ENCODE peak calls at places on chromosomes 2 and 18, in eight cellular contexts. L is mucosa of descending colon, W is pancreas, C is IMR-90, F is heart left ventricle, Z is body of pancreas, R is A549, U is AG04449. K is an unnamed sample.

GRCh38 chr2:102506743-102507142 is 33.7 kb downstream of the SLC9A4 start:
- DNase-seq in L (no peak), W (no peak), C (no peak), F (no peak), Z (no peak), R (no peak), U (no peak), K (no peak)

GRCh38 chr2:234991793-234992192 is 40.0 kb downstream of the SH3BP4 start:
- DNase-seq in L (no peak), W (no peak), C (no peak), F (no peak), Z (no peak), R (no peak), U (no peak), K (no peak)

GRCh38 chr2:155442755-155443372 is 744.4 kb downstream of the KCNJ3 start:
- DNase-seq in L (no peak), W (no peak), C (no peak), F (no peak), Z (no peak), R (no peak), U (no peak), K (no peak)

GRCh38 chr2:134362152-134362653 is 108.3 kb downstream of the MGAT5 start:
- DNase-seq in L (no peak), W (no peak), C (no peak), F (no peak), Z (no peak), R (no peak), U (no peak), K (no peak)

GRCh38 chr2:137705296-137705695 is 259.0 kb upstream of the HNMT start:
- DNase-seq in L (no peak), W (no peak), C (no peak), F (no peak), Z (no peak), R (no peak), U (no peak), K (no peak)

GRCh38 chr18:44458777-44459176 is 221.9 kb upstream of the SETBP1 start:
- DNase-seq in L (no peak), W (no peak), C (peak; percentile 32), F (no peak), Z (no peak), R (no peak), U (peak; percentile 58), K (no peak)

GRCh38 chr18:9987931-9988330 is 74.1 kb downstream of the VAPA start:
- DNase-seq in L (no peak), W (peak; percentile 68), C (no peak), F (no peak), Z (peak; percentile 39), R (no peak), U (no peak), K (no peak)

GRCh38 chr2:61640406-61640805 is 102.2 kb upstream of the XPO1 start:
- DNase-seq in L (no peak), W (no peak), C (peak; percentile 10), F (no peak), Z (no peak), R (no peak), U (no peak), K (no peak)

GRCh38 chr2:140242889-140243288 is 1462.7 kb upstream of the NXPH2 start:
- DNase-seq in L (no peak), W (no peak), C (no peak), F (no peak), Z (no peak), R (no peak), U (no peak), K (no peak)

GRCh38 chr18:74310411-74310810 is 5.2 kb upstream of the C18orf63 start:
- DNase-seq in L (peak; percentile 46), W (no peak), C (peak; percentile 60), F (no peak), Z (no peak), R (no peak), U (no peak), K (no peak)

GRCh38 chr18:63887424-63887823 is at the start of gene SERPINB2:
- DNase-seq in L (no peak), W (no peak), C (peak; percentile 41), F (no peak), Z (no peak), R (no peak), U (no peak), K (no peak)

GRCh38 chr2:234363011-234363487 is 133.8 kb downstream of the ARL4C start:
- DNase-seq in L (no peak), W (no peak), C (no peak), F (no peak), Z (no peak), R (peak; percentile 87), U (no peak), K (no peak)

GRCh38 chr2:164510895-164511294 is 110.4 kb downstream of the GRB14 start:
- DNase-seq in L (no peak), W (peak; percentile 31), C (no peak), F (peak; percentile 18), Z (no peak), R (no peak), U (no peak), K (no peak)

GRCh38 chr2:1614564-1614963 is 129.8 kb downstream of the PXDN start:
- DNase-seq in L (no peak), W (no peak), C (no peak), F (no peak), Z (no peak), R (no peak), U (no peak), K (peak; percentile 15)
- H3K4me3 ChIP-seq in L (no peak overlapping the region), W (no peak overlapping the region), C (no peak overlapping the region), F (no peak overlapping the region), Z (no peak overlapping the region), R (no peak overlapping the region), U (no peak overlapping the region), K (no peak overlapping the region)

DNA sequence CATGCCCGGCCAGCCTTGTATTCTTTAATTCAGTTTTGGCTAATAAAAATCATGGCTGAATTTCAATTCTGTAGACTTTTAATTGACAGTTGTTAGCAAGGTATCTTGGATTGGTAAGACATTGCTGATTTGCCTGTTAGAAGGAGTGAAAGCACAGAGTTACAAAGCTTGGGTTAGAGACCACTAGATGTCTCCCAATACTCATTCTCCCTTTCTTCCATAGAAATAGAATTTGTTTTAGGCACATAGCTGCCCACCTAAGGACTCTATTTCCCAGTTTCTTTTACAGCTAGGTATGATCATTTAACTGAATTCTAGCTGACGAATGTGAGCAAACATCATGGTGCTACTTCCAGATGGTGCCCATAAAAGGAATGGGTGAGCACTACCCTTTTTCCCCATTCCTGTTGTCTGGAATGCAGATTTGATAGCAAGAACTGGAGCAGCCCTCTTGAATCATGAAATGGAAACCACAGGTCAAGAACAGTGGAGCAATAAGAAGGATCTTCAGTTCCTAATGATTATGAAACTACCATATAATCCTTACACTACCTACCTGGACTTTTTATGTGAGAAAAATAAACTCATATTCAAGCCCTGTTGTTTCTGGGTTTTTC is 17.5 kb downstream of the PECR start:
- DNase-seq in L (no peak), W (no peak), C (peak; percentile 43), F (no peak), Z (no peak), R (no peak), U (no peak), K (no peak)
- TF ChIP-seq CTCF in L (no peak), W (no peak), C (peak; percentile 14), F (no peak), Z (no peak), R (peak; percentile 37), U (no peak), K (no peak)

DNA sequence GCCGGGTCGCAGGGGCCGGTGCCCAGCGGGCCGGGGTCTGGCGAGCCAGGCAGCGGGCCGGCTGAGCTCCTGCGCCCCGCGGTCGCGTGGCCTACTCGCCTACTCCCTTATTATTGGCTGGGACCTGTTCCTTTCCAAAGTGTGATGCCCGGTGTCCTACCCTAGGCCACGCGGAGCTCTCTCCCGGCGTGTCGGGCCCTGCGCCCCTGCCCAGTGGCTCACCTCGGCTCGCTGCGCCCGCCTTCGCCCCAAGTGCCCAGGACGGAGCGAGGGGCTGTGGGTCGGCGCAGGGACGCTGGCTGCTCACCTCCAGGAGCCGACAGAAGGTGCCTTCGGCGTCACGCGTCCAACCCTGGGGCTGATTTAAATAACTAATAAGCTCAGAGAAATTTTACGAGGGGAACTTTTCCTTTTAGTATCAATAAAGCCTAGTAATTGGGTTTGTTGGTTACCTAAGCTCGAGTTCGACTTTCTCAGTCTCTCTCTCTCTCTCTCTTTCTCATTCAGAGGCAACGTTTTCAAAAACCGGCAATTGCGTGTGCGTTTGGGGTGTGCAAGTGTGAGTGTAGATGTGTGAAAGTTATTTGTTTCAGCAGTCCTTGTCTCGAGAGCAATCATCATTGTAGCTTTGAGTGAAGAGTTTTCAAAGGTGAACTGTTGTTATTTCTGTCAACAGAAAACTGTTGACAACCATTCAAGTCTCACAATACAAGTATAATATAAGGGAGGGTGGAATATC is 7.0 kb upstream of the SATB2 start:
- DNase-seq in L (peak; percentile 46), W (peak; percentile 57), C (no peak), F (no peak), Z (no peak), R (no peak), U (no peak), K (no peak)
- H3K4me3 ChIP-seq in L (peak overlapping the region; percentile 49), W (no peak overlapping the region), C (no peak overlapping the region), F (no peak overlapping the region), Z (no peak overlapping the region), R (no peak overlapping the region), U (no peak overlapping the region), K (no peak overlapping the region)

GRCh38 chr2:215912299-215912842 is 101.0 kb downstream of the MREG start:
- DNase-seq in L (no peak), W (no peak), C (no peak), F (no peak), Z (no peak), R (no peak), U (no peak), K (no peak)
- TF ChIP-seq CTCF in L (no peak), W (no peak), C (no peak), F (no peak), Z (no peak), R (no peak), U (no peak), K (no peak)

K was measured in GM12864.